ENCODE peak calls at places on chromosomes 7 and 10, in five cellular contexts. N is astrocyte of the spinal cord, V is Karpas-422, L is iPS DF 6.9, O is DMS53. C is an unnamed sample.

GRCh38 chr10:71635867-71636266 is 83.7 kb downstream of the C10orf105 start:
- DNase-seq in N (no peak), V (no peak), L (no peak), O (no peak), C (no peak)

GRCh38 chr10:47043928-47044544 is 132.8 kb downstream of the PTPN20 start:
- DNase-seq in N (no peak), V (no peak), L (no peak), O (no peak), C (no peak)

GRCh38 chr10:111018021-111018420 is 58.8 kb upstream of the ADRA2A start:
- DNase-seq in N (no peak), V (no peak), L (no peak), O (no peak), C (no peak)

GRCh38 chr10:106395061-106395749 is 769.3 kb downstream of the SORCS1 start:
- DNase-seq in N (no peak), V (no peak), L (no peak), O (no peak), C (no peak)

GRCh38 chr10:24958701-24959392 is 6.4 kb upstream of the PRTFDC1 start:
- DNase-seq in N (peak), V (no peak), L (no peak), O (no peak), C (peak)

GRCh38 chr10:86974484-86974883 is 6.2 kb downstream of the ADIRF start:
- DNase-seq in N (no peak), V (no peak), L (no peak), O (no peak), C (no peak)

GRCh38 chr10:88754272-88754671 is 5.5 kb upstream of the LIPN start:
- DNase-seq in N (peak), V (no peak), L (no peak), O (no peak), C (no peak)

GRCh38 chr10:92891885-92892705 is 43.8 kb downstream of the EXOC6 start:
- DNase-seq in N (peak), V (no peak), L (no peak), O (peak), C (no peak)

GRCh38 chr7:149809215-149809614 is 29.0 kb upstream of the ZNF862 start:
- DNase-seq in N (no peak), V (no peak), L (no peak), O (no peak), C (no peak)

GRCh38 chr10:27611209-27611608 is 107.1 kb downstream of the RAB18 start:
- DNase-seq in N (no peak), V (no peak), L (no peak), O (peak), C (no peak)

GRCh38 chr7:46468753-46469356 is 547.8 kb upstream of the IGFBP3 start:
- DNase-seq in N (peak), V (no peak), L (no peak), O (peak), C (no peak)

GRCh38 chr7:128827971-128828711 is 2.1 kb upstream of the FLNC start:
- DNase-seq in N (peak), V (no peak), L (no peak), O (no peak), C (no peak)

GRCh38 chr7:26393855-26394254 is 102.2 kb downstream of the SNX10 start:
- DNase-seq in N (no peak), V (no peak), L (no peak), O (peak), C (no peak)

GRCh38 chr7:6438427-6438826 is 9.3 kb downstream of the DAGLB start:
- DNase-seq in N (no peak), V (no peak), L (no peak), O (peak), C (no peak)

GRCh38 chr10:21336476-21337170 is 188.9 kb downstream of the SKIDA1 start:
- DNase-seq in N (peak), V (no peak), L (no peak), O (peak), C (no peak)

GRCh38 chr10:113907166-113907565 is 52.7 kb downstream of the NHLRC2 start:
- DNase-seq in N (peak), V (no peak), L (no peak), O (no peak), C (no peak)

GRCh38 chr7:45703373-45703821 is 129.2 kb downstream of the ADCY1 start:
- DNase-seq in N (no peak), V (no peak), L (no peak), O (no peak), C (no peak)

GRCh38 chr10:78563224-78563764 is 505.5 kb upstream of the ZMIZ1 start:
- DNase-seq in N (no peak), V (no peak), L (no peak), O (no peak), C (no peak)

GRCh38 chr10:74760042-74760979 is 66.1 kb upstream of the KAT6B start:
- DNase-seq in N (no peak), V (no peak), L (no peak), O (no peak), C (no peak)

GRCh38 chr10:110214380-110214826 is 7.0 kb downstream of the MXI1 start:
- DNase-seq in N (peak), V (peak), L (no peak), O (peak), C (peak)

GRCh38 chr10:124534231-124534798 is 72.7 kb downstream of the LHPP start:
- DNase-seq in N (no peak), V (peak), L (peak), O (no peak), C (peak)

GRCh38 chr7:18610331-18610948 is 114.9 kb downstream of the HDAC9 start:
- DNase-seq in N (peak), V (peak), L (peak), O (peak), C (no peak)

GRCh38 chr10:86371116-86371515 is 4.5 kb upstream of the GRID1 start:
- DNase-seq in N (no peak), V (no peak), L (no peak), O (no peak), C (no peak)

GRCh38 chr7:22156205-22156604 is 200.7 kb downstream of the RAPGEF5 start:
- DNase-seq in N (peak), V (no peak), L (no peak), O (peak), C (no peak)

GRCh38 chr10:119498889-119499864 is 43.3 kb downstream of the RGS10 start:
- DNase-seq in N (no peak), V (no peak), L (no peak), O (peak), C (no peak)

GRCh38 chr10:92757066-92757716 is 67.4 kb downstream of the HHEX start:
- DNase-seq in N (peak), V (peak), L (peak), O (no peak), C (peak)

GRCh38 chr7:31061185-31061584 is 9.1 kb downstream of the ADCYAP1R1 start:
- DNase-seq in N (no peak), V (peak), L (no peak), O (peak), C (no peak)

GRCh38 chr7:29035044-29035740 is 77.1 kb upstream of the TRIL start:
- DNase-seq in N (peak), V (no peak), L (no peak), O (peak), C (no peak)

GRCh38 chr10:114332301-114332797 is 72.0 kb downstream of the AFAP1L2 start:
- DNase-seq in N (no peak), V (no peak), L (no peak), O (no peak), C (no peak)

GRCh38 chr10:8418631-8419030 is 364.1 kb downstream of the GATA3 start:
- DNase-seq in N (peak), V (no peak), L (no peak), O (no peak), C (no peak)

GRCh38 chr10:44301781-44302400 is 83.0 kb downstream of the CXCL12 start:
- DNase-seq in N (peak), V (no peak), L (no peak), O (no peak), C (no peak)

GRCh38 chr10:22479419-22479818 is 134.1 kb downstream of the SPAG6 start:
- DNase-seq in N (no peak), V (no peak), L (no peak), O (no peak), C (peak)

GRCh38 chr7:108171164-108171563 is 41.0 kb upstream of the LAMB4 start:
- DNase-seq in N (peak), V (no peak), L (no peak), O (no peak), C (no peak)

GRCh38 chr7:157923903-157924630 is 587.3 kb downstream of the DNAJB6 start:
- DNase-seq in N (no peak), V (no peak), L (no peak), O (no peak), C (no peak)

GRCh38 chr10:74081192-74081803 is 69.3 kb downstream of the AP3M1 start:
- DNase-seq in N (peak), V (peak), L (peak), O (peak), C (peak)

GRCh38 chr7:50141131-50141530 is 48.1 kb upstream of the ZPBP start:
- DNase-seq in N (no peak), V (no peak), L (no peak), O (no peak), C (no peak)

GRCh38 chr7:46569117-46569433 is 648.0 kb upstream of the IGFBP3 start:
- DNase-seq in N (no peak), V (no peak), L (no peak), O (peak), C (no peak)

GRCh38 chr7:99733448-99733847 is 1.5 kb downstream of the CYP3A7 start:
- DNase-seq in N (no peak), V (peak), L (peak), O (peak), C (no peak)

GRCh38 chr10:112132429-112132828 is 51.1 kb downstream of the GPAM start:
- DNase-seq in N (no peak), V (no peak), L (no peak), O (no peak), C (no peak)

C was measured in hippocampal formation.